ENCODE peak calls at places on chromosome 12, in nine cellular contexts. P is PC-3, Q is suprapubic skin, V is brain microvascular endothelial cell, F is astrocyte, K is upper lobe of right lung, O is heart left ventricle, T is HCT116, N is H7. L is an unnamed sample. For H3K27me3, the result is how much of the 10 kb centered on the place peaks cover.

GRCh38 chr12:106303202-106303820 is 778 bp downstream of the TCP11L2 start:
- DNase-seq in O (peak), K (peak), Q (peak), V (peak), N (peak), F (peak), P (peak), T (no peak), L (peak)

GRCh38 chr12:18923721-18924120 is 185.8 kb downstream of the CAPZA3 start:
- DNase-seq in P (no peak), V (no peak), T (no peak), F (no peak), O (no peak), N (no peak), K (no peak), Q (no peak), L (no peak)

GRCh38 chr12:44674866-44675265 is 201.2 kb downstream of the NELL2 start:
- DNase-seq in F (peak), T (no peak), K (no peak), Q (no peak), O (no peak), N (no peak), P (no peak), V (no peak), L (no peak)

GRCh38 chr12:88802307-88802706 is 222.0 kb upstream of the KITLG start:
- DNase-seq in V (no peak), O (no peak), K (no peak), P (no peak), T (no peak), Q (no peak), F (no peak), N (no peak), L (no peak)

GRCh38 chr12:106128526-106129430 is 10.0 kb downstream of the NUAK1 start:
- DNase-seq in Q (no peak), K (no peak), T (no peak), V (no peak), P (no peak), O (no peak), N (no peak), F (no peak), L (no peak)

GRCh38 chr12:14810953-14811483 is 3.0 kb downstream of the SMCO3 start:
- DNase-seq in F (no peak), Q (no peak), P (peak), N (peak), K (no peak), V (peak), O (no peak), T (no peak), L (no peak)

GRCh38 chr12:98401427-98401826 is 114.0 kb upstream of the TMPO start:
- DNase-seq in O (no peak), F (no peak), V (no peak), T (no peak), P (no peak), N (no peak), Q (no peak), K (no peak), L (no peak)

GRCh38 chr12:119423285-119423684 is 88.8 kb downstream of the CCDC60 start:
- DNase-seq in T (peak), N (peak), P (no peak), V (no peak), K (no peak), F (no peak), O (no peak), Q (no peak), L (no peak)

GRCh38 chr12:32265461-32265860 is 133.9 kb upstream of the FGD4 start:
- DNase-seq in K (no peak), P (no peak), O (no peak), Q (no peak), F (no peak), T (no peak), N (no peak), V (no peak), L (no peak)

GRCh38 chr12:119544780-119545625 is 48.6 kb upstream of the TMEM233 start:
- DNase-seq in Q (peak), N (peak), V (peak), K (no peak), O (peak), F (peak), T (peak), P (peak), L (peak)

GRCh38 chr12:115140981-115141380 is 457.0 kb upstream of the TBX3 start:
- DNase-seq in Q (no peak), O (no peak), K (no peak), V (no peak), F (no peak), N (peak), P (no peak), T (no peak), L (no peak)

GRCh38 chr12:125222876-125223275 is 157.6 kb downstream of the AACS start:
- DNase-seq in T (no peak), P (no peak), F (no peak), V (no peak), N (no peak), K (no peak), Q (no peak), O (no peak), L (no peak)

GRCh38 chr12:58764100-58764953 is 156.0 kb downstream of the LRIG3 start:
- DNase-seq in K (no peak), V (no peak), F (peak), O (no peak), N (no peak), Q (no peak), T (no peak), P (no peak), L (no peak)

GRCh38 chr12:125403145-125403789 is 338.0 kb downstream of the AACS start:
- DNase-seq in O (no peak), V (peak), F (no peak), P (peak), N (peak), K (no peak), T (peak), Q (no peak), L (no peak)

GRCh38 chr12:119206348-119207075 is 27.8 kb downstream of the HSPB8 start:
- DNase-seq in O (no peak), K (no peak), P (no peak), T (no peak), Q (no peak), F (no peak), N (no peak), V (no peak), L (no peak)

GRCh38 chr12:111819191-111820158 is 22.6 kb upstream of the MAPKAPK5 start:
- DNase-seq in T (no peak), F (no peak), N (no peak), P (peak), Q (no peak), O (no peak), V (no peak), K (no peak), L (no peak)

GRCh38 chr12:107843351-107844311 is 69.1 kb downstream of the ASCL4 start:
- DNase-seq in T (no peak), F (peak), V (no peak), P (no peak), K (peak), N (peak), Q (no peak), O (no peak), L (no peak)

GRCh38 chr12:30930238-30931010 is 3.9 kb downstream of the TSPAN11 start:
- DNase-seq in F (no peak), O (no peak), T (no peak), P (no peak), K (no peak), V (no peak), Q (no peak), N (no peak), L (no peak)

GRCh38 chr12:104669057-104669770 is 212.5 kb downstream of the CHST11 start:
- DNase-seq in Q (peak), V (no peak), K (peak), F (no peak), T (no peak), N (peak), P (peak), O (peak), L (peak)

GRCh38 chr12:124621296-124621660 is 53.9 kb upstream of the NCOR2 start:
- DNase-seq in K (peak), P (no peak), O (peak), Q (peak), F (peak), T (no peak), N (peak), V (no peak), L (peak)

GRCh38 chr12:229441-230191 is 15.7 kb upstream of the SLC6A12 start:
- DNase-seq in N (peak), P (no peak), O (no peak), T (no peak), F (no peak), V (no peak), K (peak), Q (no peak), L (no peak)

GRCh38 chr12:52681551-52682380 is 1.6 kb upstream of the KRT1 start:
- DNase-seq in O (no peak), K (no peak), N (no peak), V (no peak), F (no peak), Q (no peak), T (no peak), P (no peak), L (no peak)

GRCh38 chr12:112121780-112122565 is 3.4 kb upstream of the TRAFD1 start:
- DNase-seq in V (peak), N (peak), F (peak), Q (peak), T (peak), K (peak), O (peak), P (peak), L (peak)

GRCh38 chr12:54024127-54024526 is 4.1 kb upstream of the HOXC6 start:
- DNase-seq in P (no peak), N (no peak), T (no peak), O (no peak), Q (no peak), V (no peak), F (no peak), K (no peak), L (no peak)
- H3K27me3 ChIP-seq in P (under half), N (half or more), T (under half), O (half or more), Q (under half), V (half or more), F (half or more), K (half or more), L (half or more)

GRCh38 chr12:130141105-130141504 is 21.2 kb upstream of the FZD10 start:
- DNase-seq in K (no peak), N (peak), Q (no peak), T (no peak), F (no peak), O (no peak), V (no peak), P (no peak), L (no peak)

GRCh38 chr12:130144256-130144655 is 18.0 kb upstream of the FZD10 start:
- DNase-seq in K (no peak), N (no peak), T (no peak), V (no peak), F (no peak), P (no peak), Q (no peak), O (no peak), L (no peak)

GRCh38 chr12:130142736-130143135 is 19.5 kb upstream of the FZD10 start:
- DNase-seq in T (no peak), O (no peak), K (no peak), V (no peak), Q (no peak), N (no peak), P (peak), F (no peak), L (no peak)

GRCh38 chr12:130141901-130142683 is 20.2 kb upstream of the FZD10 start:
- DNase-seq in K (no peak), Q (no peak), O (no peak), T (no peak), N (no peak), V (no peak), F (no peak), P (no peak), L (no peak)

GRCh38 chr12:130143136-130143535 is 19.1 kb upstream of the FZD10 start:
- DNase-seq in N (peak), T (no peak), K (no peak), V (no peak), O (no peak), F (no peak), Q (no peak), P (no peak), L (no peak)
- H3K27me3 ChIP-seq in N (under half), T (under half), K (under half), V (under half), O (under half), F (under half), Q (under half), P (half or more), L (half or more)

GRCh38 chr12:95788637-95789036 is 1.9 kb downstream of the NTN4 start:
- DNase-seq in N (no peak), F (peak), T (no peak), Q (no peak), P (peak), O (no peak), V (no peak), K (no peak), L (no peak)
- H3K27me3 ChIP-seq in N (half or more), F (under half), T (under half), Q (under half), P (under half), O (under half), V (under half), K (under half), L (under half)

GRCh38 chr12:76387614-76388013 is 39.4 kb upstream of the BBS10 start:
- DNase-seq in P (no peak), O (no peak), T (no peak), F (no peak), Q (no peak), K (no peak), V (no peak), N (no peak), L (no peak)

GRCh38 chr12:76391461-76391860 is 43.2 kb upstream of the BBS10 start:
- DNase-seq in N (no peak), K (no peak), O (no peak), F (no peak), T (no peak), V (no peak), P (no peak), Q (no peak), L (no peak)
- H3K27me3 ChIP-seq in N (under half), K (under half), O (under half), F (under half), T (under half), V (under half), P (under half), Q (under half), L (under half)

DNA sequence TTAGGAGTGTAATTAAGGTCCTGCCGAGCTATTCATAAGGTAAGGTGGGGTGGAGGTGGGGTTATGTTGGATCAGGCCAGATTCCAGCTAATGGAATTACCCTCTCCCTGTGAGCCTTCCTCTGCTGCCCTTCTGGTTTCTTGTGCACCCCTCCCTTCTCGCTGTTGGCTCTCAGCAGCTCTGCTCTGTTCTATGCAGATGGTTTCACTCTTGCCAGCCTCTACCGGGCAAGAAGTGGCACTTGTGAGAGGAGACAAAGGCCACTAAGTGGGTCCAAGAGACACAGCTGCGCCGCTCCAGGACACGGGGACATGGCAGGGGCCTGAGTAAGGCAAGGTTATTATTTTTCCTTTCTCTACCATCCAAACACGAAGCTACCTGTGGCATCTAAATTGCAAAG is 334.4 kb downstream of the EMP1 start:
- DNase-seq in V (no peak), F (no peak), N (no peak), O (no peak), K (peak), P (no peak), T (no peak), Q (no peak), L (no peak)
- H3K27me3 ChIP-seq in V (under half), F (under half), N (under half), O (under half), K (under half), P (under half), T (under half), Q (under half), L (under half)